ENCODE peak calls at places on chromosomes 2 and 18, in four cellular contexts. One of them, this sample, is unnamed.

GRCh38 chr18:24656571-24656971 is 196.1 kb downstream of the HRH4 start:
- DNase-seq in transverse colon: no peak
- DNase-seq in spleen: no peak
- DNase-seq in K562: no peak
- DNase-seq in this sample: no peak

GRCh38 chr18:55651236-55651635 is 63.2 kb upstream of the TCF4 start:
- DNase-seq in transverse colon: no peak
- DNase-seq in spleen: no peak
- DNase-seq in K562: no peak
- DNase-seq in this sample: no peak

GRCh38 chr18:79599503-79599931 is 80.1 kb upstream of the CTDP1 start:
- DNase-seq in transverse colon: peak; percentile 4
- DNase-seq in spleen: peak; percentile 68
- DNase-seq in K562: no peak
- DNase-seq in this sample: no peak

GRCh38 chr18:44568343-44568742 is 112.3 kb upstream of the SETBP1 start:
- DNase-seq in transverse colon: no peak
- DNase-seq in spleen: no peak
- DNase-seq in K562: no peak
- DNase-seq in this sample: peak; percentile 15

GRCh38 chr18:71682591-71682990 is 861.6 kb downstream of the CBLN2 start:
- DNase-seq in transverse colon: no peak
- DNase-seq in spleen: no peak
- DNase-seq in K562: no peak
- DNase-seq in this sample: no peak

GRCh38 chr2:121649652-121650553 is 641 bp upstream of the CLASP1 start:
- DNase-seq in transverse colon: peak; percentile 92
- DNase-seq in spleen: peak; percentile 96
- DNase-seq in K562: peak; percentile 93
- DNase-seq in this sample: peak; percentile 90

GRCh38 chr2:39913648-39914456 is 134.8 kb upstream of the THUMPD2 start:
- DNase-seq in transverse colon: no peak
- DNase-seq in spleen: no peak
- DNase-seq in K562: peak; percentile 57
- DNase-seq in this sample: peak; percentile 7

GRCh38 chr2:205471776-205472175 is 210.5 kb upstream of the NRP2 start:
- DNase-seq in transverse colon: no peak
- DNase-seq in spleen: no peak
- DNase-seq in K562: no peak
- DNase-seq in this sample: no peak

GRCh38 chr2:131039908-131040660 is 53.2 kb downstream of the FAM168B start:
- DNase-seq in transverse colon: no peak
- DNase-seq in spleen: peak; percentile 82
- DNase-seq in K562: no peak
- DNase-seq in this sample: no peak

GRCh38 chr2:239657992-239658391 is 257.2 kb upstream of the HDAC4 start:
- DNase-seq in transverse colon: no peak
- DNase-seq in spleen: no peak
- DNase-seq in K562: no peak
- DNase-seq in this sample: no peak

GRCh38 chr2:111666160-111666559 is 217.8 kb downstream of the ANAPC1 start:
- DNase-seq in transverse colon: no peak
- DNase-seq in spleen: no peak
- DNase-seq in K562: no peak
- DNase-seq in this sample: no peak

GRCh38 chr2:201860541-201861154 is 54.3 kb downstream of the CDK15 start:
- DNase-seq in transverse colon: peak; percentile 35
- DNase-seq in spleen: no peak
- DNase-seq in K562: peak; percentile 63
- DNase-seq in this sample: peak; percentile 39

GRCh38 chr18:11541179-11541578 is 68.2 kb upstream of the SLC35G4 start:
- DNase-seq in transverse colon: no peak
- DNase-seq in spleen: no peak
- DNase-seq in K562: no peak
- DNase-seq in this sample: no peak

GRCh38 chr18:6553234-6553900 is 138.7 kb upstream of the L3MBTL4 start:
- DNase-seq in transverse colon: no peak
- DNase-seq in spleen: no peak
- DNase-seq in K562: no peak
- DNase-seq in this sample: no peak

GRCh38 chr2:109724533-109725460 is 69.3 kb upstream of the RGPD5 start:
- DNase-seq in transverse colon: no peak
- DNase-seq in spleen: peak; percentile 14
- DNase-seq in K562: no peak
- DNase-seq in this sample: no peak

GRCh38 chr2:187985923-187986322 is 305.8 kb upstream of the GULP1 start:
- DNase-seq in transverse colon: no peak
- DNase-seq in spleen: no peak
- DNase-seq in K562: peak; percentile 8
- DNase-seq in this sample: no peak

GRCh38 chr2:238263204-238264071 is 23.6 kb upstream of the HES6 start:
- DNase-seq in transverse colon: peak; percentile 94
- DNase-seq in spleen: peak; percentile 93
- DNase-seq in K562: peak; percentile 83
- DNase-seq in this sample: peak; percentile 95

GRCh38 chr2:201913197-201913596 is 106.9 kb downstream of the CDK15 start:
- DNase-seq in transverse colon: no peak
- DNase-seq in spleen: no peak
- DNase-seq in K562: no peak
- DNase-seq in this sample: no peak

GRCh38 chr2:43311276-43311675 is 84.9 kb upstream of the ZFP36L2 start:
- DNase-seq in transverse colon: no peak
- DNase-seq in spleen: no peak
- DNase-seq in K562: no peak
- DNase-seq in this sample: no peak

GRCh38 chr2:64262068-64262467 is 117.8 kb upstream of the PELI1 start:
- DNase-seq in transverse colon: peak; percentile 36
- DNase-seq in spleen: no peak
- DNase-seq in K562: no peak
- DNase-seq in this sample: no peak

GRCh38 chr2:101828267-101829017 is 130.9 kb downstream of the MAP4K4 start:
- DNase-seq in transverse colon: no peak
- DNase-seq in spleen: no peak
- DNase-seq in K562: no peak
- DNase-seq in this sample: no peak

GRCh38 chr2:148876589-148877402 is 1.8 kb downstream of the KIF5C start:
- DNase-seq in transverse colon: peak; percentile 21
- DNase-seq in spleen: peak; percentile 82
- DNase-seq in K562: peak; percentile 10
- DNase-seq in this sample: peak; percentile 40

GRCh38 chr2:257429-257828 is 6.4 kb downstream of the SH3YL1 start:
- DNase-seq in transverse colon: no peak
- DNase-seq in spleen: no peak
- DNase-seq in K562: no peak
- DNase-seq in this sample: no peak

GRCh38 chr18:42053188-42053781 is 98.3 kb downstream of the PIK3C3 start:
- DNase-seq in transverse colon: peak; percentile 35
- DNase-seq in spleen: no peak
- DNase-seq in K562: peak; percentile 61
- DNase-seq in this sample: peak; percentile 26

GRCh38 chr2:235049069-235049468 is 97.3 kb downstream of the SH3BP4 start:
- DNase-seq in transverse colon: no peak
- DNase-seq in spleen: peak; percentile 33
- DNase-seq in K562: no peak
- DNase-seq in this sample: no peak

GRCh38 chr2:202376460-202377307 is 557 bp downstream of the BMPR2 start:
- DNase-seq in transverse colon: peak; percentile 51
- DNase-seq in spleen: peak; percentile 88
- DNase-seq in K562: peak; percentile 51
- DNase-seq in this sample: peak; percentile 57

GRCh38 chr2:128440666-128441340 is 122.1 kb upstream of the HS6ST1 start:
- DNase-seq in transverse colon: no peak
- DNase-seq in spleen: peak; percentile 74
- DNase-seq in K562: no peak
- DNase-seq in this sample: no peak

GRCh38 chr18:63762518-63762917 is 12.7 kb upstream of the SERPINB7 start:
- DNase-seq in transverse colon: no peak
- DNase-seq in spleen: no peak
- DNase-seq in K562: no peak
- DNase-seq in this sample: no peak

GRCh38 chr2:19673213-19673791 is 228.5 kb downstream of the TTC32 start:
- DNase-seq in transverse colon: no peak
- DNase-seq in spleen: no peak
- DNase-seq in K562: peak; percentile 3
- DNase-seq in this sample: no peak

GRCh38 chr18:75827781-75828274 is 400.3 kb upstream of the SMIM21 start:
- DNase-seq in transverse colon: no peak
- DNase-seq in spleen: no peak
- DNase-seq in K562: no peak
- DNase-seq in this sample: no peak

DNA sequence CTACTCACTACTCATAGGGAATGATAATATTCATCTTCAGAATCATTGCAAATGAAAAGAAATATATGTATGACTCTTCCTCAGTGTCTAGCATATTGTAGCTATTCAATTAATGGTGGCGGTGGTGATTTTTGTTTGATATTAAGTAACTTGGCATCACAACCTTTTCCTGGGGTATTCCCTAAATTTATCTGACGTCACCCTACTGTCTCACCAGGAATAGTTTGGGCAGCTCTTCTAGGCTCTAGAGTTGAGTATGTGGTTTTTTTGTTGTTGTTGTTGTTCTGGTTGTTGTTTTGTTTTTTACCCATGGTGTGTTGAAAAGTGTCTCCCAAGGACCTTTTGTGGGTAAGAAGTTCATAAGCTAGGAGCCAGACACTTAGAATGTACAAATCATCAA is 1320.3 kb upstream of the LRRTM1 start:
- DNase-seq in transverse colon: no peak
- DNase-seq in spleen: no peak
- DNase-seq in K562: no peak
- DNase-seq in this sample: no peak
- H3K9me3 ChIP-seq in transverse colon: no peaks in the 10 kb centered on the region
- H3K9me3 ChIP-seq in spleen: no peaks in the 10 kb centered on the region
- H3K9me3 ChIP-seq in K562: no peaks in the 10 kb centered on the region
- H3K9me3 ChIP-seq in this sample: no peaks in the 10 kb centered on the region

GRCh38 chr2:58475756-58476155 is 234.6 kb upstream of the FANCL start:
- DNase-seq in transverse colon: no peak
- DNase-seq in spleen: no peak
- DNase-seq in K562: no peak
- DNase-seq in this sample: no peak

GRCh38 chr2:58481670-58482069 is 240.5 kb upstream of the FANCL start:
- DNase-seq in transverse colon: no peak
- DNase-seq in spleen: no peak
- DNase-seq in K562: no peak
- DNase-seq in this sample: no peak

GRCh38 chr2:58480191-58480590 is 239.1 kb upstream of the FANCL start:
- DNase-seq in transverse colon: no peak
- DNase-seq in spleen: no peak
- DNase-seq in K562: no peak
- DNase-seq in this sample: no peak

GRCh38 chr2:58483307-58483706 is 242.2 kb upstream of the FANCL start:
- DNase-seq in transverse colon: no peak
- DNase-seq in spleen: no peak
- DNase-seq in K562: no peak
- DNase-seq in this sample: no peak

DNA sequence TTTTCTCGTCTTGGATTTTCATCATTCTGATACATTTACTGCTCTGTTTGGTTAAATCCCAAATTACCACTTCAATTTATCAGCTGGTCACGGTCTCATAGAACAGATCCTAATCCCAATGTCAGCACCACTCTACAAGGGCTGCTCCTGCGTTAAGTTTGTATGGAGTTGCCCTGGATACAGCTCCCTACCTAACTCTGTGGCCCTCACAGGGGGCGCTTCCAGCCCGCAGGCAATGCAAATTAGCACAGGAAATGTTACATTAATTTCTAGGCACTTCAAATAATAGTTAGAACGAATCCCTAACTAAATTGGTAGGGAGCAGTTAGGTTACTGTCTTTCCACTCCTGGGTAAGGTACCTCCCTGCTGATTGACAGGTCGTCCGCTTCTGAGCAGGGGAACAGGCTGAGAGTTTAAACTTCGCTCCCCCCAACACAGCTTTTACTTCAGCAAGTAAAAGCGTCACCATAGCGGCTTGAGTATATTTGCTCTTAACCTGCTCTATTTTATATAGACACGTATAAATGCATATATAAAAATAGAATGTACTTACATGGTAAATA is 238.5 kb upstream of the FANCL start:
- DNase-seq in transverse colon: no peak
- DNase-seq in spleen: no peak
- DNase-seq in K562: no peak
- DNase-seq in this sample: no peak
- TF ChIP-seq POLR2A in transverse colon: no peak
- TF ChIP-seq POLR2A in spleen: no peak
- TF ChIP-seq POLR2A in K562: no peak
- TF ChIP-seq POLR2A in this sample: no peak

GRCh38 chr2:217995741-217996141 is 7.1 kb downstream of the TNS1 start:
- DNase-seq in transverse colon: no peak
- DNase-seq in spleen: peak; percentile 83
- DNase-seq in K562: no peak
- DNase-seq in this sample: peak; percentile 23

GRCh38 chr2:217996345-217996744 is 6.5 kb downstream of the TNS1 start:
- DNase-seq in transverse colon: no peak
- DNase-seq in spleen: no peak
- DNase-seq in K562: no peak
- DNase-seq in this sample: no peak

GRCh38 chr2:218000137-218000536 is 2.7 kb downstream of the TNS1 start:
- DNase-seq in transverse colon: no peak
- DNase-seq in spleen: no peak
- DNase-seq in K562: no peak
- DNase-seq in this sample: peak; percentile 40

GRCh38 chr2:217998926-217999633 is 3.7 kb downstream of the TNS1 start:
- DNase-seq in transverse colon: no peak
- DNase-seq in spleen: no peak
- DNase-seq in K562: no peak
- DNase-seq in this sample: no peak

GRCh38 chr2:217997510-217997909 is 5.3 kb downstream of the TNS1 start:
- DNase-seq in transverse colon: no peak
- DNase-seq in spleen: no peak
- DNase-seq in K562: no peak
- DNase-seq in this sample: no peak
- H3K27ac ChIP-seq in transverse colon: no peak overlapping the region
- H3K27ac ChIP-seq in spleen: no peak overlapping the region
- H3K27ac ChIP-seq in K562: no peak overlapping the region
- H3K27ac ChIP-seq in this sample: no peak overlapping the region

DNA sequence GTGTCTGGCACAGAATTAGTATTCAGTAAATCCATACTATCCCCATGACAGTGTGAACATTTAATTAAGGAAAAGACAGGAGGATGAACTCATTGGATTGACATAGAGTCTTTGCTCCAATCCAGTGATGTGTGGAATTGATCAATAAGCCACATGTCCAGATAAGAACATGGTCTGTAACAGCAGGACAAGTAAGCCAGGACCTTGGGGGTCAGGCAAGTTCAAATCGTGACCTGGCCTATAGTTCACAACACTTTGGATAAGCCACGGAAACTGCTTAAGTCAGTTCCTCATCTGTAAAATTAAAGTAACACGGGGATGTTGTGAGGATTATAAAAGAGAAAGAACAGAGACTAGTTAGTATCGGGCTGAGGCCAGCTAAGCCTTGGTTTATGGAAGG is 67.8 kb downstream of the FAM124B start:
- DNase-seq in transverse colon: no peak
- DNase-seq in spleen: no peak
- DNase-seq in K562: no peak
- DNase-seq in this sample: no peak
- H3K9me3 ChIP-seq in transverse colon: no peaks in the 10 kb centered on the region
- H3K9me3 ChIP-seq in spleen: no peaks in the 10 kb centered on the region
- H3K9me3 ChIP-seq in K562: no peaks in the 10 kb centered on the region
- H3K9me3 ChIP-seq in this sample: no peaks in the 10 kb centered on the region